ENCODE peak calls at places on chromosome 17, in ten cellular contexts. O is activated T-cell treated with anti-CD3 and anti-CD28 coated beads, Interleukin-2, amount 50 U/mL, for 4 hours; J is A549; F is activated CD8-positive, alpha-beta T cell treated with anti-CD3 and anti-CD28 coated beads, Interleukin-2, amount 10 ng/mL, durations not matched to agents 7 days and 5 days; E is sciatic nerve; K is GM23338; B is right lobe of liver; I is naive thymus-derived CD8-positive, alpha-beta T cell; U is right cardiac atrium; T is heart right ventricle. P is an unnamed sample.

GRCh38 chr17:6496116-6496481 is 51.8 kb downstream of the PIMREG start:
- ATAC-seq in O (peak), J (no peak), F (peak), E (no peak), K (peak), B (peak), I (peak), U (no peak), T (no peak), P (no peak)

GRCh38 chr17:79544142-79544914 is 66.5 kb downstream of the RBFOX3 start:
- ATAC-seq in O (no peak), J (no peak), F (no peak), E (no peak), K (no peak), B (no peak), I (no peak), U (no peak), T (no peak), P (no peak)

GRCh38 chr17:72502111-72502939 is 381.5 kb downstream of the SOX9 start:
- ATAC-seq in O (no peak), J (peak), F (no peak), E (peak), K (peak), B (peak), I (no peak), U (peak), T (peak), P (peak)

GRCh38 chr17:8041980-8042379 is 3.1 kb downstream of the ALOX15B start:
- ATAC-seq in O (no peak), J (peak), F (no peak), E (no peak), K (no peak), B (no peak), I (no peak), U (no peak), T (no peak), P (no peak)

GRCh38 chr17:20300399-20301037 is 166.8 kb downstream of the LGALS9B start:
- ATAC-seq in O (no peak), J (peak), F (no peak), E (no peak), K (no peak), B (no peak), I (no peak), U (no peak), T (no peak), P (no peak)

GRCh38 chr17:77772899-77773358 is 185.6 kb upstream of the TNRC6C start:
- ATAC-seq in O (peak), J (peak), F (no peak), E (peak), K (peak), B (peak), I (peak), U (peak), T (no peak), P (peak)

GRCh38 chr17:18997650-18998196 is 6.8 kb downstream of the FAM83G start:
- ATAC-seq in O (no peak), J (no peak), F (no peak), E (no peak), K (no peak), B (no peak), I (no peak), U (peak), T (no peak), P (no peak)

GRCh38 chr17:81601525-81602120 is 35.3 kb downstream of the NPLOC4 start:
- ATAC-seq in O (peak), J (peak), F (peak), E (peak), K (peak), B (peak), I (peak), U (peak), T (peak), P (peak)

GRCh38 chr17:9104370-9105041 is 83.2 kb downstream of the NTN1 start:
- ATAC-seq in O (no peak), J (no peak), F (no peak), E (peak), K (no peak), B (peak), I (no peak), U (peak), T (peak), P (peak)

GRCh38 chr17:59149841-59150511 is 5.0 kb downstream of the SKA2 start:
- ATAC-seq in O (no peak), J (no peak), F (peak), E (no peak), K (no peak), B (no peak), I (no peak), U (no peak), T (no peak), P (peak)

GRCh38 chr17:78357177-78357586 is 2.7 kb downstream of the SOCS3 start:
- ATAC-seq in O (no peak), J (peak), F (no peak), E (peak), K (no peak), B (peak), I (no peak), U (peak), T (no peak), P (no peak)

GRCh38 chr17:68048996-68049395 is 13.5 kb downstream of the KPNA2 start:
- ATAC-seq in O (no peak), J (peak), F (peak), E (no peak), K (peak), B (no peak), I (no peak), U (no peak), T (no peak), P (no peak)

GRCh38 chr17:50863221-50863843 is 2.8 kb downstream of the TOB1 start:
- ATAC-seq in O (no peak), J (no peak), F (no peak), E (no peak), K (no peak), B (no peak), I (no peak), U (no peak), T (no peak), P (no peak)

GRCh38 chr17:45346255-45347015 is 29.6 kb upstream of the MAP3K14 start:
- ATAC-seq in O (no peak), J (no peak), F (no peak), E (peak), K (no peak), B (no peak), I (no peak), U (peak), T (peak), P (no peak)

GRCh38 chr17:73311428-73311780 is 397 bp downstream of the CDC42EP4 start:
- ATAC-seq in O (peak), J (peak), F (peak), E (peak), K (peak), B (peak), I (peak), U (peak), T (peak), P (peak)

GRCh38 chr17:64984776-64985521 is 65.7 kb upstream of the LRRC37A3 start:
- ATAC-seq in O (peak), J (peak), F (peak), E (no peak), K (peak), B (no peak), I (peak), U (no peak), T (no peak), P (no peak)

GRCh38 chr17:32192379-32192778 is 50.1 kb downstream of the RHOT1 start:
- ATAC-seq in O (no peak), J (peak), F (no peak), E (no peak), K (no peak), B (no peak), I (no peak), U (no peak), T (no peak), P (no peak)

GRCh38 chr17:63512896-63513644 is 10.1 kb upstream of the KCNH6 start:
- ATAC-seq in O (no peak), J (peak), F (no peak), E (no peak), K (no peak), B (no peak), I (no peak), U (no peak), T (no peak), P (no peak)

GRCh38 chr17:35160354-35161201 is 13.0 kb downstream of the UNC45B start:
- ATAC-seq in O (peak), J (no peak), F (peak), E (no peak), K (no peak), B (peak), I (peak), U (no peak), T (no peak), P (no peak)